ENCODE peak calls at places on chromosome 22, in four cellular contexts. B, K, O and N are unnamed samples.

GRCh38 chr22:35601743-35602633 is 15.1 kb downstream of the MB start:
- DNase-seq in B (no peak), K (no peak), O (no peak), N (peak)

GRCh38 chr22:44207173-44207980 is 26.7 kb downstream of the PARVG start:
- DNase-seq in B (no peak), O (no peak), K (no peak), N (no peak)

GRCh38 chr22:25008666-25009065 is 56.1 kb downstream of the KIAA1671 start:
- DNase-seq in O (no peak), K (no peak), B (no peak), N (no peak)

GRCh38 chr22:30209642-30210041 is 36.9 kb downstream of the LIF start:
- DNase-seq in B (no peak), K (no peak), O (no peak), N (no peak)

GRCh38 chr22:49925525-49926128 is 7.2 kb downstream of the CRELD2 start:
- DNase-seq in B (no peak), O (no peak), K (no peak), N (no peak)

GRCh38 chr22:46028069-46028991 is 51.4 kb upstream of the WNT7B start:
- DNase-seq in O (no peak), B (no peak), K (no peak), N (no peak)

GRCh38 chr22:25404556-25404922 is 159.9 kb upstream of the GRK3 start:
- DNase-seq in O (no peak), B (no peak), K (no peak), N (no peak)

GRCh38 chr22:50056214-50056972 is 1.7 kb downstream of the TTLL8 start:
- DNase-seq in O (no peak), K (no peak), B (no peak), N (no peak)

GRCh38 chr22:43860831-43861230 is 1.5 kb downstream of the SULT4A1 start:
- DNase-seq in O (peak), B (no peak), K (no peak), N (no peak)

GRCh38 chr22:49019737-49020136 is 807.9 kb downstream of the BRD1 start:
- DNase-seq in K (peak), O (peak), B (no peak), N (no peak)

GRCh38 chr22:30286813-30287625 is 2.3 kb downstream of the CASTOR1 start:
- DNase-seq in B (peak), K (peak), O (peak), N (peak)

GRCh38 chr22:32474635-32475427 is at the start of gene FBXO7:
- DNase-seq in K (peak), B (peak), O (peak), N (peak)

GRCh38 chr22:49951001-49951677 is 9.4 kb upstream of the PIM3 start:
- DNase-seq in K (no peak), B (no peak), O (peak), N (peak)

GRCh38 chr22:32206774-32207758 is 2.2 kb upstream of the RFPL2 start:
- DNase-seq in O (peak), K (peak), B (no peak), N (no peak)

GRCh38 chr22:47196881-47197701 is 434.6 kb downstream of the TBC1D22A start:
- DNase-seq in B (no peak), O (peak), K (no peak), N (no peak)

GRCh38 chr22:29765905-29766631 is 739 bp downstream of the ZMAT5 start:
- DNase-seq in K (no peak), O (no peak), B (peak), N (no peak)

DNA sequence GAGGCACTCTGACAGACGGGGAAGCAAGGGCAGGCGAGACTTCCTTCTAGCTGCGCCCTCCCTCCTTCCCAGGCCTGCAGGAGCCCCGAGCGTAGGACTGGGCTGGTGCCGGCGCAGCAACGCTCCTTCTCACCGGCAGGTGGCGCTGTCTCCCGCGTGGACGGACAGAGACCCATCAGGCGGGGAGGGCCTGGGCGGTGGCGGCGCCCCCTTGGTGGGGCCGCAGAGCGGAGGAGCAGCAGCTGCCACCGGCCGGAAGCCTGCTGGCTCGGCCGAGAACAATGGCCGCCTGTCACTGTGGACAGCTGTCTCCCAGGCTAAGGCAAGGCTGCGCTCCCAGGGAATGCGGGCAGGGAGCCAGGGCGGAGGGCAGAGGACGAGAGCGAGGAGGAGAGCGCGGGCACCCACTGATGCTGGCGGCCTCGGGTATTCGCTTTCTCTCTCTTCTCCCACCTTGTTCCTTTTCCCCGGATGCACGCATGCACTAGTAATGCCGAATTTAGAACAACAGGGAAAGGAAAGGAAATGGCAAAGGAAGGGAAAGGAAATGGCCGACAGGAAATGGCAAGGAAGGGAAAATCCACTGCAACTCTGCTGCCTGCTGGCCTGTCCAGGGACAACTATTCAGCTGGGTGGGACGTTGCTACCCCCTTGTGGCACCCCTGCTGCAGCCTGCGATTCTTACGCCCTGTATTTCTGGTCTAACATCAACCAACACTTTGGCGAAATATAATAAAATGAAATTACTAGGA is 14.4 kb downstream of the PPM1F start:
- DNase-seq in K (peak), B (peak), O (peak), N (peak)
- H3K18ac ChIP-seq in K (peak), B (peak), O (peak), N (peak)

GRCh38 chr22:37426532-37427127 is 649 bp downstream of the ELFN2 start:
- DNase-seq in K (no peak), O (no peak), B (no peak), N (no peak)
- H3K4ac ChIP-seq in K (no peak), O (no peak), B (no peak), N (peak)

DNA sequence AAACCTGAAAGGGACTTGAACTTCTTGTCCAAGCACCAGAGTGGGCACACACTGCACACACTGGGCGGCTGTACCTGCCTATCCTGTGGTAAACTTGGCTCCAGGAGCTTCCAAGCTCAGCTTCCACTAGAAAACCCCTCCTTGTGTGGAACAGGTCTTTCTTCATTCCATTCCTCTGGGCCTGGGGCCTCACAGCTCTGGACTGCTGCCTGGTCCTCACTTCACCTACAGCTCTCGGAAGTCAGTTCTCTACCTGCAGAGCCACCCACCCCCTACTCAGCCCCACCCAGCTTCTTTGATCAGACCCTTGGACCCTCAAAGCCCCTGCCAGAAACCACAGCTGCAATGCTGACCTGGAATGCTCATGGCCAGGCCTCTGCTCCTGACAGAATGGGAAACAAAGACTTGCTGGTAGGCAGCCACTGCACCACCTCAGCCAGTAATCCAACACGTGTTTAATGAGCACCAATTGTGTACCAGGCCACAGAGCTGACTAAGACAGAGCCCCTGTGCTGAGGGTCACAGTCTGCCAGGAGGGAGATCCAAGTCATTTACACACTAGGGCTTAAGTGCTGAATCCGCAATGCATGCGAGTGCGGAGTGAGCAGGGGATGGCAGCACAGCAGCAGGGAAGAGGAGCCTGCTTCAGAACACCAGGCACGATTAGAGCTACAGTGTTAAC is 4.7 kb downstream of the GNB1L start:
- DNase-seq in O (no peak), B (no peak), K (no peak), N (no peak)
- H3K18ac ChIP-seq in O (no peak), B (no peak), K (no peak), N (no peak)

GRCh38 chr22:37304595-37305343 is 22.5 kb downstream of the CYTH4 start:
- DNase-seq in B (no peak), K (no peak), O (no peak), N (peak)
- H3K4ac ChIP-seq in B (no peak), K (peak), O (no peak), N (peak)

DNA sequence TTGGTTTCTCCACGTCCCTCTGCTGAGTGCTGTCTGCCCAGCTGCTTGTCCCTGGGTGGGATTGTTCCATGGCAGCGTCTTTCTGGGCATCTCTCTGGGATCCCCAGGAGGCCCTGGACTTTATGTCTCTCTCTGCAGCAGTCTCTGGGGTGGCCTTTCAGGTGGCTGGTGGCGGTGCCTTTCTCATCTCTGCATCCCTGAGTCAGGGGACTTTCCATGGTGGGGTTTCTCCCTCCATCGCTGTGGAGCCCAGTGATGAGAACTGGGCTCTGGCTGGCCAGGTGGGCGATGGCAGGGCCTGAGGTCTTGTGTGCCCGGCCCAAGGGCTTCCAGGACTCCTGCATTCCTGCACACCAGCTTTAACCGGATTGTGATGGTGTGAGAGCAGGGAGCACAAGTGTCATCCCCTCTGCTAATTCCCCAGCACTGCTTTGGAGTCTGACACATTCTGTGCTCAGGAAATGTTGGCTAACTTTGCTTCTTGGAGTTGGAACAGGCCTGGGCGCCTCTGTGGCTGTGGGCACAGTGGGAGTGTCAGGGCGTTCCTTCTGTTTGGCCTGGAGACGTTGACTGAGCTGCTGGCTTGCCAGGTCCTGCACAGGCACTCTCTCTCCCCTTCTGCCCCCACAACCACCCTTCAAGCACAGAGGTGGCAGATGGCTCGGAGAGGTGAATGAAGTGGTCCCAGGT is 27.9 kb downstream of the FAM83F start:
- DNase-seq in K (no peak), O (no peak), B (no peak), N (no peak)
- H3K18ac ChIP-seq in K (no peak), O (no peak), B (peak), N (no peak)

GRCh38 chr22:39232806-39233735 is 11.7 kb downstream of the PDGFB start:
- DNase-seq in O (no peak), B (no peak), K (no peak), N (no peak)
- H3K4ac ChIP-seq in O (no peak), B (peak), K (peak), N (no peak)

GRCh38 chr22:22193923-22194322 is 50.7 kb upstream of the VPREB1 start:
- DNase-seq in B (no peak), O (no peak), K (no peak), N (no peak)

GRCh38 chr22:22196833-22197477 is 47.6 kb upstream of the VPREB1 start:
- DNase-seq in K (no peak), O (no peak), B (no peak), N (no peak)

GRCh38 chr22:22196018-22196533 is 48.5 kb upstream of the VPREB1 start:
- DNase-seq in K (no peak), B (no peak), O (no peak), N (no peak)

GRCh38 chr22:22195265-22196017 is 49.1 kb upstream of the VPREB1 start:
- DNase-seq in B (peak), K (peak), O (peak), N (peak)

DNA sequence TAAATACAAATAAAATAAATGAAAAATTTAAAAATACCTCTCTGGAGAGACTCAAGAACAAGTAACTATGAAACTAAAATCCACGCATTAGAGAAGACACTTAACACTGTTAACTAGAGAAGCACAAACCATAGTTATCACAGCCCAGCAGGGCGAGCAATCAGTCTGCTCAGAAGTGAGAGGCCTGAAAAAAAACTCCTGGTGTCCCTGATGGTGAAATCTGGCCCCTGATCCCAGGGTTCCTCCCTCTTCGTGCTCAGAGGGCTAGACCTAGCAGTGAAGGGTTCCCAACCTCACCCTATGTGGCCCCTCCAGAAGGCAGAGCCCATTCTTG is 49.7 kb upstream of the VPREB1 start:
- DNase-seq in K (no peak), O (no peak), B (no peak), N (no peak)
- H3K18ac ChIP-seq in K (no peak), O (no peak), B (no peak), N (no peak)

DNA sequence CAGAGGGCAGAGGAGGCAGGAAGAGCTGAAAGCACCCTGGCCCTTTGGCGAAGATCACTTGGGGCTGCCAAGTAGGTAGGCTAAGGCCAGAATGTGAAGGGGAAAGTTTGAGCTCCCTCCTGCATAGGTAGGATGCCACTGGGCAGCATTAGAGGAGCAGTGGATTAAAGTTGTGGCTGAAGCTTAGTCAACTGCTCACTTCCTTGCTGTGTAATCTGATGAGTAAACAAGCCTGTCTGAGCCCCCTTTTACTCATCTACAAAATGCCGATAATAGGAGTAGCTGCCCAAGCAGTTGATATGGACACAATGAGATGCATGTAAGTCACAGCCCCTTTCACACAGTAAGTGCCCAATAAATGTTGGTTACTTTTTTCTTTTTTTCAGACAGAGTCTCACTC is 216.4 kb downstream of the MN1 start:
- DNase-seq in K (no peak), O (no peak), B (no peak), N (no peak)
- H3K4ac ChIP-seq in K (no peak), O (no peak), B (no peak), N (no peak)

GRCh38 chr22:41833369-41834004 is 582 bp downstream of the SREBF2 start:
- DNase-seq in B (no peak), O (no peak), K (peak), N (no peak)

GRCh38 chr22:41834005-41834975 is 1.4 kb downstream of the SREBF2 start:
- DNase-seq in B (no peak), O (no peak), K (no peak), N (no peak)

GRCh38 chr22:41831383-41831782 is 1.5 kb upstream of the SREBF2 start:
- DNase-seq in O (no peak), B (no peak), K (no peak), N (no peak)

GRCh38 chr22:41831828-41832552 is 915 bp upstream of the SREBF2 start:
- DNase-seq in B (peak), K (no peak), O (no peak), N (peak)

GRCh38 chr22:41832553-41833368 is at the start of gene SREBF2:
- DNase-seq in O (peak), B (peak), K (peak), N (peak)
- H3K18ac ChIP-seq in O (peak), B (peak), K (peak), N (peak)

GRCh38 chr22:38311331-38311635 is 6.0 kb downstream of the CSNK1E start:
- DNase-seq in K (no peak), B (no peak), O (no peak), N (no peak)
- H3K4ac ChIP-seq in K (no peak), B (no peak), O (no peak), N (peak)